ENCODE peak calls at places on chromosomes 12 and 14, in nine cellular contexts. One of them, this sample, is unnamed.

GRCh38 chr12:44223736-44224135 is 387.9 kb downstream of the TMEM117 start:
- DNase-seq in AG09309: no peak
- DNase-seq in foreskin fibroblast: no peak
- DNase-seq in CD8-positive, alpha-beta T cell: no peak
- DNase-seq in fibroblast of the aortic adventitia: peak
- DNase-seq in mucosa of descending colon: no peak
- DNase-seq in lower leg skin: no peak
- DNase-seq in stomach: no peak
- DNase-seq in keratinocyte: no peak
- DNase-seq in this sample: no peak

GRCh38 chr12:116695464-116695725 is 42.5 kb downstream of the SPRING1 start:
- DNase-seq in fibroblast of the aortic adventitia: no peak
- DNase-seq in keratinocyte: no peak
- DNase-seq in lower leg skin: no peak
- DNase-seq in foreskin fibroblast: no peak
- DNase-seq in stomach: no peak
- DNase-seq in mucosa of descending colon: no peak
- DNase-seq in AG09309: no peak
- DNase-seq in CD8-positive, alpha-beta T cell: no peak
- DNase-seq in this sample: no peak

GRCh38 chr14:37150414-37150813 is 22.0 kb downstream of the SLC25A21 start:
- DNase-seq in lower leg skin: no peak
- DNase-seq in stomach: no peak
- DNase-seq in fibroblast of the aortic adventitia: peak
- DNase-seq in AG09309: peak
- DNase-seq in mucosa of descending colon: peak
- DNase-seq in foreskin fibroblast: peak
- DNase-seq in CD8-positive, alpha-beta T cell: no peak
- DNase-seq in keratinocyte: no peak
- DNase-seq in this sample: peak

GRCh38 chr12:62224601-62225000 is 35.6 kb upstream of the USP15 start:
- DNase-seq in keratinocyte: no peak
- DNase-seq in foreskin fibroblast: no peak
- DNase-seq in mucosa of descending colon: no peak
- DNase-seq in fibroblast of the aortic adventitia: no peak
- DNase-seq in lower leg skin: no peak
- DNase-seq in AG09309: no peak
- DNase-seq in CD8-positive, alpha-beta T cell: no peak
- DNase-seq in stomach: no peak
- DNase-seq in this sample: no peak

GRCh38 chr14:103016071-103016470 is 41.3 kb downstream of the CDC42BPB start:
- DNase-seq in foreskin fibroblast: no peak
- DNase-seq in AG09309: no peak
- DNase-seq in lower leg skin: no peak
- DNase-seq in fibroblast of the aortic adventitia: no peak
- DNase-seq in stomach: no peak
- DNase-seq in keratinocyte: no peak
- DNase-seq in CD8-positive, alpha-beta T cell: no peak
- DNase-seq in mucosa of descending colon: no peak
- DNase-seq in this sample: no peak

GRCh38 chr12:92010368-92010767 is 135.3 kb downstream of the BTG1 start:
- DNase-seq in CD8-positive, alpha-beta T cell: no peak
- DNase-seq in keratinocyte: no peak
- DNase-seq in lower leg skin: no peak
- DNase-seq in foreskin fibroblast: no peak
- DNase-seq in mucosa of descending colon: no peak
- DNase-seq in stomach: no peak
- DNase-seq in fibroblast of the aortic adventitia: no peak
- DNase-seq in AG09309: no peak
- DNase-seq in this sample: no peak

GRCh38 chr12:130954544-130954831 is 781 bp downstream of the ADGRD1 start:
- DNase-seq in foreskin fibroblast: no peak
- DNase-seq in AG09309: no peak
- DNase-seq in lower leg skin: no peak
- DNase-seq in CD8-positive, alpha-beta T cell: no peak
- DNase-seq in fibroblast of the aortic adventitia: no peak
- DNase-seq in keratinocyte: no peak
- DNase-seq in stomach: no peak
- DNase-seq in mucosa of descending colon: no peak
- DNase-seq in this sample: no peak

GRCh38 chr12:4353785-4354208 is 25.7 kb downstream of the FGF23 start:
- DNase-seq in AG09309: no peak
- DNase-seq in keratinocyte: no peak
- DNase-seq in fibroblast of the aortic adventitia: peak
- DNase-seq in mucosa of descending colon: peak
- DNase-seq in CD8-positive, alpha-beta T cell: peak
- DNase-seq in foreskin fibroblast: peak
- DNase-seq in stomach: no peak
- DNase-seq in lower leg skin: no peak
- DNase-seq in this sample: peak

GRCh38 chr12:38384816-38385491 is 68.4 kb downstream of the ALG10B start:
- DNase-seq in AG09309: no peak
- DNase-seq in fibroblast of the aortic adventitia: no peak
- DNase-seq in mucosa of descending colon: no peak
- DNase-seq in stomach: no peak
- DNase-seq in lower leg skin: no peak
- DNase-seq in CD8-positive, alpha-beta T cell: no peak
- DNase-seq in keratinocyte: no peak
- DNase-seq in foreskin fibroblast: no peak
- DNase-seq in this sample: no peak

GRCh38 chr14:36848213-36848612 is 186.6 kb downstream of the PAX9 start:
- DNase-seq in lower leg skin: no peak
- DNase-seq in AG09309: no peak
- DNase-seq in keratinocyte: no peak
- DNase-seq in foreskin fibroblast: no peak
- DNase-seq in stomach: no peak
- DNase-seq in CD8-positive, alpha-beta T cell: no peak
- DNase-seq in mucosa of descending colon: no peak
- DNase-seq in fibroblast of the aortic adventitia: no peak
- DNase-seq in this sample: no peak

GRCh38 chr14:55581011-55581806 is 1.2 kb downstream of the KTN1 start:
- DNase-seq in foreskin fibroblast: peak
- DNase-seq in lower leg skin: peak
- DNase-seq in AG09309: no peak
- DNase-seq in mucosa of descending colon: peak
- DNase-seq in stomach: peak
- DNase-seq in CD8-positive, alpha-beta T cell: peak
- DNase-seq in keratinocyte: no peak
- DNase-seq in fibroblast of the aortic adventitia: peak
- DNase-seq in this sample: peak

GRCh38 chr14:37172024-37172869 is at the start of gene SLC25A21:
- DNase-seq in mucosa of descending colon: peak
- DNase-seq in fibroblast of the aortic adventitia: peak
- DNase-seq in foreskin fibroblast: peak
- DNase-seq in stomach: peak
- DNase-seq in AG09309: peak
- DNase-seq in lower leg skin: peak
- DNase-seq in CD8-positive, alpha-beta T cell: no peak
- DNase-seq in keratinocyte: peak
- DNase-seq in this sample: no peak

GRCh38 chr12:124531281-124531745 is 36.1 kb downstream of the NCOR2 start:
- DNase-seq in keratinocyte: no peak
- DNase-seq in fibroblast of the aortic adventitia: no peak
- DNase-seq in lower leg skin: no peak
- DNase-seq in stomach: no peak
- DNase-seq in foreskin fibroblast: no peak
- DNase-seq in mucosa of descending colon: no peak
- DNase-seq in AG09309: no peak
- DNase-seq in CD8-positive, alpha-beta T cell: no peak
- DNase-seq in this sample: no peak

GRCh38 chr14:74953686-74954085 is 1.7 kb downstream of the PGF start:
- DNase-seq in fibroblast of the aortic adventitia: no peak
- DNase-seq in lower leg skin: no peak
- DNase-seq in AG09309: no peak
- DNase-seq in foreskin fibroblast: no peak
- DNase-seq in CD8-positive, alpha-beta T cell: no peak
- DNase-seq in keratinocyte: no peak
- DNase-seq in stomach: no peak
- DNase-seq in mucosa of descending colon: no peak
- DNase-seq in this sample: no peak

GRCh38 chr14:74950795-74951442 is 4.5 kb downstream of the PGF start:
- DNase-seq in AG09309: no peak
- DNase-seq in CD8-positive, alpha-beta T cell: no peak
- DNase-seq in lower leg skin: no peak
- DNase-seq in stomach: peak
- DNase-seq in foreskin fibroblast: no peak
- DNase-seq in keratinocyte: no peak
- DNase-seq in mucosa of descending colon: peak
- DNase-seq in fibroblast of the aortic adventitia: no peak
- DNase-seq in this sample: no peak

GRCh38 chr14:74951443-74952194 is 3.8 kb downstream of the PGF start:
- DNase-seq in keratinocyte: no peak
- DNase-seq in AG09309: no peak
- DNase-seq in mucosa of descending colon: no peak
- DNase-seq in stomach: no peak
- DNase-seq in fibroblast of the aortic adventitia: no peak
- DNase-seq in foreskin fibroblast: no peak
- DNase-seq in CD8-positive, alpha-beta T cell: no peak
- DNase-seq in lower leg skin: no peak
- DNase-seq in this sample: no peak

GRCh38 chr14:74952697-74953484 is 2.5 kb downstream of the PGF start:
- DNase-seq in keratinocyte: peak
- DNase-seq in lower leg skin: no peak
- DNase-seq in stomach: no peak
- DNase-seq in fibroblast of the aortic adventitia: no peak
- DNase-seq in CD8-positive, alpha-beta T cell: no peak
- DNase-seq in mucosa of descending colon: no peak
- DNase-seq in AG09309: no peak
- DNase-seq in foreskin fibroblast: peak
- DNase-seq in this sample: no peak

GRCh38 chr14:74952195-74952665 is 3.2 kb downstream of the PGF start:
- DNase-seq in fibroblast of the aortic adventitia: no peak
- DNase-seq in stomach: no peak
- DNase-seq in lower leg skin: no peak
- DNase-seq in CD8-positive, alpha-beta T cell: no peak
- DNase-seq in AG09309: no peak
- DNase-seq in foreskin fibroblast: no peak
- DNase-seq in keratinocyte: no peak
- DNase-seq in mucosa of descending colon: no peak
- DNase-seq in this sample: no peak
- H3K4me3 ChIP-seq in fibroblast of the aortic adventitia: no peak
- H3K4me3 ChIP-seq in stomach: no peak
- H3K4me3 ChIP-seq in lower leg skin: no peak
- H3K4me3 ChIP-seq in CD8-positive, alpha-beta T cell: no peak
- H3K4me3 ChIP-seq in AG09309: no peak
- H3K4me3 ChIP-seq in foreskin fibroblast: no peak
- H3K4me3 ChIP-seq in keratinocyte: no peak
- H3K4me3 ChIP-seq in mucosa of descending colon: no peak
- H3K4me3 ChIP-seq in this sample: no peak

GRCh38 chr12:54328595-54329337 is 3.8 kb downstream of the COPZ1 start:
- DNase-seq in stomach: no peak
- DNase-seq in fibroblast of the aortic adventitia: no peak
- DNase-seq in AG09309: no peak
- DNase-seq in lower leg skin: no peak
- DNase-seq in keratinocyte: no peak
- DNase-seq in mucosa of descending colon: no peak
- DNase-seq in foreskin fibroblast: no peak
- DNase-seq in CD8-positive, alpha-beta T cell: no peak
- DNase-seq in this sample: no peak

GRCh38 chr12:54330442-54330841 is 5.5 kb downstream of the COPZ1 start:
- DNase-seq in fibroblast of the aortic adventitia: no peak
- DNase-seq in AG09309: no peak
- DNase-seq in keratinocyte: no peak
- DNase-seq in mucosa of descending colon: no peak
- DNase-seq in lower leg skin: no peak
- DNase-seq in foreskin fibroblast: no peak
- DNase-seq in CD8-positive, alpha-beta T cell: no peak
- DNase-seq in stomach: no peak
- DNase-seq in this sample: no peak

GRCh38 chr12:54329756-54330155 is 4.8 kb downstream of the COPZ1 start:
- DNase-seq in CD8-positive, alpha-beta T cell: no peak
- DNase-seq in lower leg skin: no peak
- DNase-seq in foreskin fibroblast: peak
- DNase-seq in stomach: no peak
- DNase-seq in AG09309: no peak
- DNase-seq in keratinocyte: no peak
- DNase-seq in mucosa of descending colon: no peak
- DNase-seq in fibroblast of the aortic adventitia: no peak
- DNase-seq in this sample: no peak

GRCh38 chr12:54321363-54321762 is 3.6 kb upstream of the COPZ1 start:
- DNase-seq in keratinocyte: no peak
- DNase-seq in stomach: no peak
- DNase-seq in fibroblast of the aortic adventitia: no peak
- DNase-seq in lower leg skin: no peak
- DNase-seq in foreskin fibroblast: no peak
- DNase-seq in CD8-positive, alpha-beta T cell: no peak
- DNase-seq in mucosa of descending colon: no peak
- DNase-seq in AG09309: no peak
- DNase-seq in this sample: no peak

GRCh38 chr12:54324617-54325441 is at the start of gene COPZ1:
- DNase-seq in stomach: peak
- DNase-seq in CD8-positive, alpha-beta T cell: peak
- DNase-seq in foreskin fibroblast: peak
- DNase-seq in keratinocyte: peak
- DNase-seq in mucosa of descending colon: peak
- DNase-seq in AG09309: peak
- DNase-seq in lower leg skin: peak
- DNase-seq in fibroblast of the aortic adventitia: peak
- DNase-seq in this sample: peak
- TF ChIP-seq CTCF in stomach: peak
- TF ChIP-seq CTCF in CD8-positive, alpha-beta T cell: peak
- TF ChIP-seq CTCF in foreskin fibroblast: peak
- TF ChIP-seq CTCF in keratinocyte: peak
- TF ChIP-seq CTCF in mucosa of descending colon: peak
- TF ChIP-seq CTCF in AG09309: peak
- TF ChIP-seq CTCF in lower leg skin: peak
- TF ChIP-seq CTCF in fibroblast of the aortic adventitia: peak
- TF ChIP-seq CTCF in this sample: peak

DNA sequence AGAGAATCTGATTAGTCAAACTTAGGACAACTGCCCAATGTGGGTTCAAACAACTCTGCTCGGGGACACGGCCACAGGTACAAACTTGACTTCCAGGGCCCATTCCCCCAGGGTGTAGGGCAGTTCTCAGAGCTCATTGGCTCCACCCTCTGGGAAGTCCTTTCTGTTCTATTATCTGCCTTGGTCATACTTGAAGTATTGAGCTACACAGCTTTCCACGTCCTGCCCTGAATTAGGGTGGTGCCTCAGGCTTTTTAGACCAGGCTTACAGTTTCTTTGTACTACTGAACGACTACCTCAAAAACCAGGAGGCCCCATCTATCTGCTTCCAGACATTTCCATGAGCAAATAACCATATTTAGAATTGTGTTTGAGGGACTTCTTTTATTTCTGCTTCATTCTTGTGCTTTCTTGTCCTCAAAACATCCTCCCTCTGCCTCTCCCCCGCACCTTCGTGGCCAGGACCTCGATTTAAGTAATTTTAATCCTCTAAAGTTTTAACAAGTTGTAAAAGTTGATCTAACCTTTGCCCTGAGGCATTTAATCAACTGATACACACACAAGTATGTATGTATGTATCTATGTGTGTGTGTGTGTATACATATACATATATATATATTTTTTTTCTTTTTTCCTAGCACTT is 281.8 kb upstream of the AMIGO2 start:
- DNase-seq in keratinocyte: peak
- DNase-seq in mucosa of descending colon: peak
- DNase-seq in fibroblast of the aortic adventitia: no peak
- DNase-seq in lower leg skin: peak
- DNase-seq in AG09309: no peak
- DNase-seq in stomach: no peak
- DNase-seq in CD8-positive, alpha-beta T cell: peak
- DNase-seq in foreskin fibroblast: no peak
- DNase-seq in this sample: peak
- H3K4me3 ChIP-seq in keratinocyte: peak
- H3K4me3 ChIP-seq in mucosa of descending colon: no peak
- H3K4me3 ChIP-seq in fibroblast of the aortic adventitia: no peak
- H3K4me3 ChIP-seq in lower leg skin: no peak
- H3K4me3 ChIP-seq in AG09309: no peak
- H3K4me3 ChIP-seq in stomach: no peak
- H3K4me3 ChIP-seq in CD8-positive, alpha-beta T cell: peak
- H3K4me3 ChIP-seq in foreskin fibroblast: no peak
- H3K4me3 ChIP-seq in this sample: peak

GRCh38 chr14:92578511-92578910 is 64.9 kb downstream of the RIN3 start:
- DNase-seq in CD8-positive, alpha-beta T cell: no peak
- DNase-seq in mucosa of descending colon: no peak
- DNase-seq in fibroblast of the aortic adventitia: peak
- DNase-seq in lower leg skin: no peak
- DNase-seq in stomach: no peak
- DNase-seq in keratinocyte: no peak
- DNase-seq in foreskin fibroblast: peak
- DNase-seq in AG09309: no peak
- DNase-seq in this sample: no peak
- TF ChIP-seq CTCF in CD8-positive, alpha-beta T cell: no peak
- TF ChIP-seq CTCF in mucosa of descending colon: no peak
- TF ChIP-seq CTCF in fibroblast of the aortic adventitia: no peak
- TF ChIP-seq CTCF in lower leg skin: no peak
- TF ChIP-seq CTCF in stomach: no peak
- TF ChIP-seq CTCF in keratinocyte: no peak
- TF ChIP-seq CTCF in foreskin fibroblast: no peak
- TF ChIP-seq CTCF in AG09309: no peak
- TF ChIP-seq CTCF in this sample: no peak

This sample was measured in GM12865.